ENCODE peak calls at places on chromosomes 6 and 20, in five cellular contexts. V is HT-29; W is G401; H is activated naive CD4-positive, alpha-beta T cell; O is iris pigment epithelial cell. J is an unnamed sample.
A peak's percentile ranks its signal among the peaks of the same experiment; 100 is the strongest.

GRCh38 chr6:138105446-138105845 is 1.8 kb downstream of the PERP start:
- DNase-seq in V (peak; percentile 51), O (no peak), W (peak; percentile 53), H (no peak), J (no peak)

GRCh38 chr6:148021715-148022114 is 320.9 kb upstream of the SASH1 start:
- DNase-seq in H (no peak), V (no peak), O (no peak), W (no peak), J (no peak)

GRCh38 chr6:15798856-15799255 is 136.0 kb upstream of the DTNBP1 start:
- DNase-seq in W (no peak), H (no peak), O (no peak), V (no peak), J (no peak)

GRCh38 chr20:44211177-44212039 is 837 bp upstream of the OSER1 start:
- DNase-seq in O (peak; percentile 42), V (peak; percentile 76), W (peak; percentile 59), H (no peak), J (no peak)

GRCh38 chr20:3199976-3200755 is 4.3 kb downstream of the DDRGK1 start:
- DNase-seq in W (no peak), V (no peak), O (no peak), H (no peak), J (peak; percentile 24)

GRCh38 chr6:1612902-1613301 is 3.2 kb downstream of the FOXC1 start:
- DNase-seq in O (peak; percentile 90), V (peak; percentile 65), H (no peak), W (no peak), J (no peak)

GRCh38 chr6:2943564-2943955 is 27.8 kb downstream of the SERPINB6 start:
- DNase-seq in H (no peak), O (no peak), V (no peak), W (no peak), J (no peak)

GRCh38 chr6:137819740-137820139 is 47.3 kb upstream of the TNFAIP3 start:
- DNase-seq in O (peak; percentile 29), W (no peak), V (no peak), H (no peak), J (no peak)

GRCh38 chr6:144647406-144647964 is 362.4 kb downstream of the UTRN start:
- DNase-seq in W (no peak), H (no peak), V (no peak), O (no peak), J (no peak)

GRCh38 chr20:20761302-20761701 is 48.9 kb upstream of the RALGAPA2 start:
- DNase-seq in H (no peak), V (no peak), O (no peak), W (no peak), J (no peak)

GRCh38 chr6:96301023-96301422 is 220.6 kb upstream of the UFL1 start:
- DNase-seq in O (no peak), V (no peak), W (no peak), H (no peak), J (no peak)

GRCh38 chr6:109165392-109165964 is 70.2 kb downstream of the CEP57L1 start:
- DNase-seq in W (peak; percentile 2), H (no peak), O (peak; percentile 90), V (peak; percentile 36), J (peak; percentile 27)

GRCh38 chr20:11849270-11849920 is 68.3 kb upstream of the BTBD3 start:
- DNase-seq in H (no peak), W (no peak), O (peak; percentile 83), V (peak; percentile 18), J (no peak)

GRCh38 chr20:872855-873520 is 39.5 kb downstream of the FAM110A start:
- DNase-seq in H (no peak), W (no peak), V (peak; percentile 16), O (no peak), J (no peak)

GRCh38 chr6:36853325-36853724 is 14.1 kb upstream of the CPNE5 start:
- DNase-seq in O (peak; percentile 94), H (no peak), V (no peak), W (peak; percentile 51), J (no peak)

GRCh38 chr6:22828179-22829062 is 259.1 kb downstream of the HDGFL1 start:
- DNase-seq in O (peak; percentile 99), H (no peak), V (peak; percentile 78), W (no peak), J (no peak)

GRCh38 chr20:31751126-31751525 is 12.0 kb downstream of the TPX2 start:
- DNase-seq in H (no peak), W (no peak), O (peak; percentile 77), V (no peak), J (no peak)

GRCh38 chr6:116363759-116364158 is 7.0 kb upstream of the DSE start:
- DNase-seq in O (peak; percentile 49), V (no peak), H (no peak), W (no peak), J (no peak)

GRCh38 chr6:143059616-143060353 is 904 bp upstream of the AIG1 start:
- DNase-seq in V (peak; percentile 71), W (peak; percentile 48), O (peak; percentile 90), H (no peak), J (peak; percentile 23)

GRCh38 chr20:5829241-5829809 is 79.1 kb downstream of the SHLD1 start:
- DNase-seq in W (no peak), V (no peak), H (no peak), O (no peak), J (no peak)

GRCh38 chr6:166573456-166574216 is 12.8 kb downstream of the RAMACL start:
- DNase-seq in W (no peak), V (no peak), O (no peak), H (no peak), J (no peak)

GRCh38 chr6:158047120-158047518 is 65.5 kb downstream of the SYNJ2 start:
- DNase-seq in W (no peak), V (no peak), H (no peak), O (no peak), J (peak; percentile 84)

GRCh38 chr6:101404767-101405166 is 11.3 kb downstream of the GRIK2 start:
- DNase-seq in W (no peak), V (no peak), H (no peak), O (no peak), J (no peak)

GRCh38 chr6:97304701-97305100 is 21.7 kb upstream of the MMS22L start:
- DNase-seq in V (no peak), O (no peak), W (no peak), H (no peak), J (no peak)

GRCh38 chr6:14502551-14502950 is 385.0 kb downstream of the CD83 start:
- DNase-seq in O (peak; percentile 53), W (no peak), V (peak; percentile 5), H (no peak), J (no peak)

GRCh38 chr6:87700729-87701675 is 1.0 kb downstream of the AKIRIN2 start:
- DNase-seq in V (peak; percentile 58), W (peak; percentile 43), H (peak; percentile 18), O (peak; percentile 81), J (peak; percentile 58)

J was measured in psoas muscle.